ENCODE peak calls at places on chromosome 5, in six cellular contexts. F is cardiac fibroblast; S is fibroblast of the aortic adventitia; T is fibroblast of mammary gland; I is neural progenitor cell; O is CD8-positive, alpha-beta T cell. X is an unnamed sample.
A peak's percentile ranks its signal among the peaks of the same experiment; 100 is the strongest.

GRCh38 chr5:139851558-139851957 is 56.0 kb downstream of the PSD2 start:
- DNase-seq in F (no peak), S (no peak), T (no peak), I (no peak), O (no peak), X (no peak)

GRCh38 chr5:179187229-179187678 is 127.1 kb downstream of the ZNF354C start:
- DNase-seq in F (no peak), S (no peak), T (no peak), I (no peak), O (no peak), X (no peak)

GRCh38 chr5:59390074-59390659 is 503.4 kb downstream of the PDE4D start:
- DNase-seq in F (peak; percentile 46), S (peak; percentile 46), T (peak; percentile 30), I (peak; percentile 53), O (no peak), X (no peak)

GRCh38 chr5:65034782-65035181 is 266.1 kb downstream of the CWC27 start:
- DNase-seq in F (no peak), S (no peak), T (no peak), I (peak; percentile 23), O (no peak), X (no peak)

GRCh38 chr5:179122411-179123108 is 62.4 kb downstream of the ZNF354C start:
- DNase-seq in F (no peak), S (no peak), T (no peak), I (no peak), O (no peak), X (no peak)

GRCh38 chr5:68818870-68819269 is 274.9 kb upstream of the SLC30A5 start:
- DNase-seq in F (no peak), S (no peak), T (no peak), I (no peak), O (no peak), X (no peak)

GRCh38 chr5:137350791-137351190 is 148.3 kb downstream of the SPOCK1 start:
- DNase-seq in F (no peak), S (no peak), T (no peak), I (no peak), O (no peak), X (no peak)

GRCh38 chr5:93582677-93583524 is at the start of gene NR2F1:
- DNase-seq in F (peak; percentile 100), S (peak; percentile 97), T (peak; percentile 100), I (peak; percentile 95), O (no peak), X (no peak)

GRCh38 chr5:171420429-171421231 is 1.2 kb downstream of the FGF18 start:
- DNase-seq in F (peak; percentile 90), S (peak; percentile 95), T (peak; percentile 87), I (peak; percentile 53), O (no peak), X (peak; percentile 74)

GRCh38 chr5:164881442-164881841 is 1376.0 kb downstream of the MAT2B start:
- DNase-seq in F (no peak), S (no peak), T (no peak), I (no peak), O (no peak), X (no peak)

GRCh38 chr5:168916266-168916665 is 337.1 kb upstream of the PANK3 start:
- DNase-seq in F (peak; percentile 39), S (peak; percentile 16), T (peak; percentile 46), I (no peak), O (no peak), X (no peak)

GRCh38 chr5:81393783-81394718 is at the start of gene ACOT12:
- DNase-seq in F (peak; percentile 34), S (peak; percentile 16), T (peak; percentile 17), I (peak; percentile 77), O (no peak), X (no peak)

GRCh38 chr5:110463116-110463515 is 263.4 kb downstream of the TMEM232 start:
- DNase-seq in F (no peak), S (no peak), T (no peak), I (no peak), O (no peak), X (no peak)

GRCh38 chr5:669111-669841 is 23.9 kb downstream of the TPPP start:
- DNase-seq in F (peak; percentile 20), S (no peak), T (no peak), I (peak; percentile 68), O (peak; percentile 17), X (no peak)

GRCh38 chr5:145681686-145682085 is 153.5 kb downstream of the PRELID2 start:
- DNase-seq in F (peak; percentile 83), S (peak; percentile 82), T (peak; percentile 78), I (peak; percentile 74), O (no peak), X (no peak)

GRCh38 chr5:73295447-73295846 is 122.5 kb downstream of the TMEM174 start:
- DNase-seq in F (no peak), S (no peak), T (no peak), I (peak; percentile 39), O (no peak), X (no peak)
- TF ChIP-seq CTCF in F (no peak), S (no peak), T (no peak), I (peak; percentile 35), O (no peak), X (no peak)

GRCh38 chr5:6202113-6202512 is 176.2 kb downstream of the MED10 start:
- DNase-seq in F (no peak), S (no peak), T (no peak), I (no peak), O (no peak), X (no peak)

GRCh38 chr5:6197427-6197826 is 180.9 kb downstream of the MED10 start:
- DNase-seq in F (no peak), S (no peak), T (no peak), I (no peak), O (no peak), X (no peak)

GRCh38 chr5:6201626-6202025 is 176.7 kb downstream of the MED10 start:
- DNase-seq in F (peak; percentile 0), S (peak; percentile 10), T (peak; percentile 44), I (no peak), O (no peak), X (no peak)

DNA sequence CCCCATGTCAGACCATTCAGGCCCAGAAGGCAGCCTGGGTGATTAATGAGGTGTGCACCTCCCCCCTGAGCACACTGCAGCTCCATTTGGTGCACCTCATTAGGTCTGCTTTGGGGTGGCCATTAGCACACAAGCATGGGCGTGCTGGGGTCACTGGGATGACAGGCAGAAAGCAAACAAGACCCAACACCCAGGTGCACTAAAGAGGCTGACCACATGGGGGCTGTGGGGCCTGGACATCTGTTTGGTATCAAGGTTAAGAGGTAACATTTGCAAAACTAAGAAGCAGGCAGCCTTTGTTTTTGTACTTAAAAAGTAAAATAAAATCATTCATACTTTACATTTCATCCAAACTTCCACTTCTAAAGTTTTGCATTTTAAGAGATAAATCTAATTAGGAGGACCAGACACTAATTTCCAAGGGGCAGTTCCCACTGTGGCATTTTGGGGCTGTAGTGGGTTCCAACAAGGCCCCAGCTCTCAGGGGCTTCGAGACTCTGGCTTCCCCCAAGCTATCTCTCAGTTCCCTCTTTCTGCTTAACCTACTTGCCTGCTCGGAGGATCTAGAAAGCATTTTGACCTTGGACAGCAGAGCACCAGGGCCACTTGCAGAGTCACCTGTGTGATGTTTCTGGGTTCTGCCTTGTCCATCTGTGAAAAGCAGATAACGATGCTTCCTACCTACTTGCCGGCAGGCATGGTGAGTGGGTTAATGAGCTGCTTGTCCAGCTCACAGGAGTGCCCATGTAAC is 175.6 kb downstream of the MED10 start:
- DNase-seq in F (no peak), S (no peak), T (no peak), I (peak; percentile 36), O (no peak), X (no peak)
- TF ChIP-seq CTCF in F (no peak), S (no peak), T (no peak), I (peak; percentile 44), O (no peak), X (peak; percentile 15)

DNA sequence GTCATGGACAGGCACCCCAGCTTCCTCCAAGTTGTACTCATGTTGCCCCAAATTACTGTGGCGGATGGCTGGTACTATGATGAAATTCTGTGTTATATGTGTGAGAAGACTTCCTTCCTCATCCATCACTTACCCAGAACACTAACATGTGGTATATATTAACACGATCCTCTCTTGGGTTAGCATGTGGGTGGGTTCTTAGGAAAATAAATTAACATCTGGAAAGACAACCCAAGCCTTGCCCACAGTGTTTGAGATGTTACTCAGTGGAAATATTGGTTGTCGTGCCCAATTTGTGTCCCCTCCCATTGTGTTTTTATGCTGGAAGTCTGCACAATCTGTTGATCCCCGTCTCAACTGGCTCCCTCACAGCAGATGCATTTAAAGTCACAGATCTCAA is 93.7 kb downstream of the GRIA1 start:
- DNase-seq in F (no peak), S (no peak), T (peak; percentile 69), I (no peak), O (no peak), X (no peak)
- TF ChIP-seq CTCF in F (no peak), S (no peak), T (no peak), I (no peak), O (no peak), X (no peak)

GRCh38 chr5:32712463-32713395 is 1.6 kb downstream of the NPR3 start:
- DNase-seq in F (no peak), S (peak; percentile 57), T (peak; percentile 17), I (peak; percentile 61), O (no peak), X (no peak)
- TF ChIP-seq CTCF in F (peak; percentile 12), S (peak; percentile 44), T (peak; percentile 15), I (peak; percentile 35), O (no peak), X (no peak)

X was measured in mesothelial cell of epicardium.